ENCODE peak calls at places on chromosomes 13 and 19, in nine cellular contexts. One of them, this sample, is unnamed.

GRCh38 chr13:77033717-77034302 is 6.9 kb upstream of the FBXL3 start:
- DNase-seq in A549: no peak
- DNase-seq in neural progenitor cell: no peak
- DNase-seq in thoracic aorta: no peak
- DNase-seq in CD8-positive, alpha-beta T cell: no peak
- DNase-seq in lung: no peak
- DNase-seq in fibroblast of villous mesenchyme: no peak
- DNase-seq in fibroblast of mammary gland: peak; percentile 77
- DNase-seq in fibroblast of pulmonary artery: no peak
- DNase-seq in this sample: no peak

GRCh38 chr13:51826606-51827005 is 18.4 kb downstream of the TMEM272 start:
- DNase-seq in A549: no peak
- DNase-seq in neural progenitor cell: no peak
- DNase-seq in thoracic aorta: no peak
- DNase-seq in CD8-positive, alpha-beta T cell: no peak
- DNase-seq in lung: no peak
- DNase-seq in fibroblast of villous mesenchyme: peak; percentile 22
- DNase-seq in fibroblast of mammary gland: no peak
- DNase-seq in fibroblast of pulmonary artery: peak; percentile 31
- DNase-seq in this sample: peak; percentile 48

GRCh38 chr13:95527955-95528354 is 24.6 kb upstream of the CLDN10 start:
- DNase-seq in A549: no peak
- DNase-seq in neural progenitor cell: no peak
- DNase-seq in thoracic aorta: no peak
- DNase-seq in CD8-positive, alpha-beta T cell: no peak
- DNase-seq in lung: no peak
- DNase-seq in fibroblast of villous mesenchyme: no peak
- DNase-seq in fibroblast of mammary gland: no peak
- DNase-seq in fibroblast of pulmonary artery: no peak
- DNase-seq in this sample: no peak

GRCh38 chr13:21232599-21232998 is 56.1 kb downstream of the MRPL57 start:
- DNase-seq in A549: no peak
- DNase-seq in neural progenitor cell: no peak
- DNase-seq in thoracic aorta: no peak
- DNase-seq in CD8-positive, alpha-beta T cell: no peak
- DNase-seq in lung: no peak
- DNase-seq in fibroblast of villous mesenchyme: peak; percentile 28
- DNase-seq in fibroblast of mammary gland: no peak
- DNase-seq in fibroblast of pulmonary artery: no peak
- DNase-seq in this sample: no peak

GRCh38 chr19:39319098-39319891 is 1.4 kb downstream of the LRFN1 start:
- DNase-seq in A549: no peak
- DNase-seq in neural progenitor cell: no peak
- DNase-seq in thoracic aorta: no peak
- DNase-seq in CD8-positive, alpha-beta T cell: no peak
- DNase-seq in lung: no peak
- DNase-seq in fibroblast of villous mesenchyme: no peak
- DNase-seq in fibroblast of mammary gland: no peak
- DNase-seq in fibroblast of pulmonary artery: no peak
- DNase-seq in this sample: no peak

GRCh38 chr13:70407486-70407885 is 299.2 kb upstream of the KLHL1 start:
- DNase-seq in A549: no peak
- DNase-seq in neural progenitor cell: no peak
- DNase-seq in thoracic aorta: no peak
- DNase-seq in CD8-positive, alpha-beta T cell: no peak
- DNase-seq in lung: no peak
- DNase-seq in fibroblast of villous mesenchyme: no peak
- DNase-seq in fibroblast of mammary gland: no peak
- DNase-seq in fibroblast of pulmonary artery: no peak
- DNase-seq in this sample: no peak

GRCh38 chr19:46211201-46211881 is 18.2 kb upstream of the IGFL1 start:
- DNase-seq in A549: peak; percentile 80
- DNase-seq in neural progenitor cell: peak; percentile 33
- DNase-seq in thoracic aorta: no peak
- DNase-seq in CD8-positive, alpha-beta T cell: no peak
- DNase-seq in lung: peak; percentile 53
- DNase-seq in fibroblast of villous mesenchyme: no peak
- DNase-seq in fibroblast of mammary gland: no peak
- DNase-seq in fibroblast of pulmonary artery: peak; percentile 46
- DNase-seq in this sample: peak; percentile 73

GRCh38 chr19:43609872-43610271 is 2.0 kb upstream of the SRRM5 start:
- DNase-seq in A549: no peak
- DNase-seq in neural progenitor cell: no peak
- DNase-seq in thoracic aorta: no peak
- DNase-seq in CD8-positive, alpha-beta T cell: no peak
- DNase-seq in lung: no peak
- DNase-seq in fibroblast of villous mesenchyme: no peak
- DNase-seq in fibroblast of mammary gland: no peak
- DNase-seq in fibroblast of pulmonary artery: no peak
- DNase-seq in this sample: no peak

GRCh38 chr13:78193853-78194252 is 275.2 kb upstream of the EDNRB start:
- DNase-seq in A549: no peak
- DNase-seq in neural progenitor cell: no peak
- DNase-seq in thoracic aorta: no peak
- DNase-seq in CD8-positive, alpha-beta T cell: no peak
- DNase-seq in lung: no peak
- DNase-seq in fibroblast of villous mesenchyme: no peak
- DNase-seq in fibroblast of mammary gland: no peak
- DNase-seq in fibroblast of pulmonary artery: no peak
- DNase-seq in this sample: no peak

GRCh38 chr19:6125571-6125989 is 9.9 kb upstream of the ACSBG2 start:
- DNase-seq in A549: peak; percentile 83
- DNase-seq in neural progenitor cell: peak; percentile 73
- DNase-seq in thoracic aorta: no peak
- DNase-seq in CD8-positive, alpha-beta T cell: peak; percentile 47
- DNase-seq in lung: peak; percentile 64
- DNase-seq in fibroblast of villous mesenchyme: peak; percentile 74
- DNase-seq in fibroblast of mammary gland: peak; percentile 81
- DNase-seq in fibroblast of pulmonary artery: peak; percentile 83
- DNase-seq in this sample: peak; percentile 86
- H3K4me3 ChIP-seq in A549: no peak overlapping the region
- H3K4me3 ChIP-seq in neural progenitor cell: no peak overlapping the region
- H3K4me3 ChIP-seq in thoracic aorta: no peak overlapping the region
- H3K4me3 ChIP-seq in CD8-positive, alpha-beta T cell: no peak overlapping the region
- H3K4me3 ChIP-seq in lung: no peak overlapping the region
- H3K4me3 ChIP-seq in fibroblast of villous mesenchyme: no peak overlapping the region
- H3K4me3 ChIP-seq in fibroblast of mammary gland: no peak overlapping the region
- H3K4me3 ChIP-seq in fibroblast of pulmonary artery: no peak overlapping the region
- H3K4me3 ChIP-seq in this sample: no peak overlapping the region

GRCh38 chr19:13872339-13872694 is 4.6 kb upstream of the NANOS3 start:
- DNase-seq in A549: no peak
- DNase-seq in neural progenitor cell: no peak
- DNase-seq in thoracic aorta: no peak
- DNase-seq in CD8-positive, alpha-beta T cell: no peak
- DNase-seq in lung: no peak
- DNase-seq in fibroblast of villous mesenchyme: no peak
- DNase-seq in fibroblast of mammary gland: no peak
- DNase-seq in fibroblast of pulmonary artery: no peak
- DNase-seq in this sample: no peak
- H3K4me3 ChIP-seq in A549: peak overlapping the region; percentile 69
- H3K4me3 ChIP-seq in neural progenitor cell: peak overlapping the region; percentile 38
- H3K4me3 ChIP-seq in thoracic aorta: peak overlapping the region; percentile 67
- H3K4me3 ChIP-seq in CD8-positive, alpha-beta T cell: no peak overlapping the region
- H3K4me3 ChIP-seq in lung: no peak overlapping the region
- H3K4me3 ChIP-seq in fibroblast of villous mesenchyme: peak overlapping the region; percentile 56
- H3K4me3 ChIP-seq in fibroblast of mammary gland: no peak overlapping the region
- H3K4me3 ChIP-seq in fibroblast of pulmonary artery: no peak overlapping the region
- H3K4me3 ChIP-seq in this sample: no peak overlapping the region

GRCh38 chr13:113860579-113861432 is 3.1 kb downstream of the GAS6 start:
- DNase-seq in A549: no peak
- DNase-seq in neural progenitor cell: peak; percentile 68
- DNase-seq in thoracic aorta: no peak
- DNase-seq in CD8-positive, alpha-beta T cell: no peak
- DNase-seq in lung: no peak
- DNase-seq in fibroblast of villous mesenchyme: peak; percentile 48
- DNase-seq in fibroblast of mammary gland: no peak
- DNase-seq in fibroblast of pulmonary artery: peak; percentile 51
- DNase-seq in this sample: peak; percentile 48
- H3K4me3 ChIP-seq in A549: no peak overlapping the region
- H3K4me3 ChIP-seq in neural progenitor cell: no peak overlapping the region
- H3K4me3 ChIP-seq in thoracic aorta: peak overlapping the region; percentile 85
- H3K4me3 ChIP-seq in CD8-positive, alpha-beta T cell: no peak overlapping the region
- H3K4me3 ChIP-seq in lung: no peak overlapping the region
- H3K4me3 ChIP-seq in fibroblast of villous mesenchyme: peak overlapping the region; percentile 88
- H3K4me3 ChIP-seq in fibroblast of mammary gland: no peak overlapping the region
- H3K4me3 ChIP-seq in fibroblast of pulmonary artery: no peak overlapping the region
- H3K4me3 ChIP-seq in this sample: no peak overlapping the region

DNA sequence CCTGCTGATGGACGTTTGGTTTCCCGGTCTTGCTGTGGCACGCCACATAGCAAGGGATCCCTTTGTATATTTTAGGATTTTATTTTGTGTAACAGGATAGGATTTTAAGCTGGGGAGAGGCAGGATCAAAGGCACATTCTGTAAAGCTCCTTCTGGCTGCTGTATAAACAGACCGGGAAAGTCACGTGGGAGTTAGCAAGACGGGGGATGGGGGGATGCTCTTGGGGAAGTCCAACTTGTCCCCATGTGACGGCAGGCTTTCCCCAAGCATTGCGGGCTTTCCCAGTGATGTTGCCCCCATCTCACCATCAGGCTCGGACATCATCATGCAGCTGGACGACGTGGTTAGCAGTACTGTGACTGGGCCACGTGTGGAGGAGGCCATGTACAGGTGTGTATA is 5.8 kb downstream of the QTRT1 start:
- DNase-seq in A549: no peak
- DNase-seq in neural progenitor cell: no peak
- DNase-seq in thoracic aorta: no peak
- DNase-seq in CD8-positive, alpha-beta T cell: no peak
- DNase-seq in lung: no peak
- DNase-seq in fibroblast of villous mesenchyme: peak; percentile 70
- DNase-seq in fibroblast of mammary gland: no peak
- DNase-seq in fibroblast of pulmonary artery: no peak
- DNase-seq in this sample: no peak
- H3K4me3 ChIP-seq in A549: no peak overlapping the region
- H3K4me3 ChIP-seq in neural progenitor cell: no peak overlapping the region
- H3K4me3 ChIP-seq in thoracic aorta: no peak overlapping the region
- H3K4me3 ChIP-seq in CD8-positive, alpha-beta T cell: no peak overlapping the region
- H3K4me3 ChIP-seq in lung: no peak overlapping the region
- H3K4me3 ChIP-seq in fibroblast of villous mesenchyme: no peak overlapping the region
- H3K4me3 ChIP-seq in fibroblast of mammary gland: no peak overlapping the region
- H3K4me3 ChIP-seq in fibroblast of pulmonary artery: no peak overlapping the region
- H3K4me3 ChIP-seq in this sample: no peak overlapping the region